ENCODE peak calls at places on chromosomes 11 and 22, in seven cellular contexts. E, X, K, G, P, A and D are unnamed samples.

GRCh38 chr22:42328130-42328821 is 57.8 kb upstream of the TCF20 start:
- DNase-seq in A (no peak), X (no peak), P (no peak), E (no peak), G (no peak), K (no peak), D (no peak)

GRCh38 chr22:26555478-26555877 is 34.5 kb downstream of the TPST2 start:
- DNase-seq in X (no peak), K (no peak), E (no peak), A (no peak), P (no peak), G (no peak), D (no peak)

GRCh38 chr22:31210830-31211503 is 1.1 kb upstream of the LIMK2 start:
- DNase-seq in P (no peak), X (no peak), K (no peak), G (no peak), A (no peak), E (no peak), D (peak)

GRCh38 chr11:78932757-78933156 is 358.1 kb upstream of the NARS2 start:
- DNase-seq in K (no peak), X (no peak), P (no peak), A (no peak), G (no peak), E (no peak), D (no peak)

GRCh38 chr11:73017024-73017751 is 124.9 kb downstream of the FCHSD2 start:
- DNase-seq in A (no peak), E (no peak), X (no peak), G (no peak), K (no peak), P (no peak), D (no peak)

GRCh38 chr11:105236631-105237030 is 97.1 kb upstream of the CARD18 start:
- DNase-seq in E (no peak), A (peak), G (no peak), X (no peak), P (peak), K (no peak), D (no peak)

GRCh38 chr22:19400881-19401280 is 30.7 kb downstream of the HIRA start:
- DNase-seq in P (no peak), A (no peak), X (no peak), K (no peak), E (no peak), G (no peak), D (no peak)

GRCh38 chr11:4947505-4947904 is at the start of gene OR51A4:
- DNase-seq in A (no peak), X (no peak), G (no peak), E (no peak), P (no peak), K (no peak), D (no peak)

GRCh38 chr11:2114430-2115241 is 24.6 kb downstream of the IGF2 start:
- DNase-seq in A (no peak), X (no peak), K (no peak), E (no peak), G (no peak), P (no peak), D (no peak)

GRCh38 chr11:105130189-105130813 is 9.3 kb downstream of the CARD18 start:
- DNase-seq in P (no peak), G (no peak), X (no peak), A (no peak), E (no peak), K (no peak), D (no peak)

GRCh38 chr11:72524711-72525110 is 90.4 kb upstream of the CLPB start:
- DNase-seq in A (no peak), P (no peak), K (no peak), X (peak), E (no peak), G (no peak), D (no peak)

GRCh38 chr22:41382098-41382578 is 396 bp downstream of the TEF start:
- DNase-seq in P (no peak), A (peak), G (peak), X (no peak), K (peak), E (peak), D (peak)

GRCh38 chr11:76628408-76628947 is 42.1 kb downstream of the LRRC32 start:
- DNase-seq in X (no peak), P (no peak), G (no peak), K (peak), A (no peak), E (no peak), D (no peak)

GRCh38 chr22:48897638-48897954 is 930.1 kb downstream of the BRD1 start:
- DNase-seq in G (no peak), A (no peak), P (no peak), K (peak), E (no peak), X (no peak), D (no peak)

GRCh38 chr11:134537296-134537695 is 125.3 kb upstream of the B3GAT1 start:
- DNase-seq in E (no peak), P (no peak), G (no peak), X (no peak), A (no peak), K (no peak), D (no peak)

GRCh38 chr11:93497575-93497974 is 45.6 kb downstream of the SMCO4 start:
- DNase-seq in K (no peak), G (no peak), E (no peak), P (no peak), A (no peak), X (no peak), D (no peak)

GRCh38 chr11:69650081-69650831 is 9.3 kb downstream of the CCND1 start:
- DNase-seq in P (no peak), X (no peak), G (no peak), A (no peak), E (no peak), K (peak), D (no peak)

GRCh38 chr22:47151490-47151889 is 389.0 kb downstream of the TBC1D22A start:
- DNase-seq in E (no peak), P (no peak), X (no peak), K (no peak), A (no peak), G (no peak), D (no peak)

GRCh38 chr11:69950120-69950519 is 128.0 kb upstream of the ANO1 start:
- DNase-seq in P (no peak), G (peak), A (peak), X (no peak), K (peak), E (peak), D (peak)

GRCh38 chr11:62501432-62501891 is 45.1 kb downstream of the AHNAK start:
- DNase-seq in P (no peak), E (no peak), X (no peak), G (no peak), K (no peak), A (peak), D (no peak)

GRCh38 chr11:133064152-133064877 is 468.0 kb downstream of the OPCML start:
- DNase-seq in E (no peak), K (peak), A (peak), P (peak), G (peak), X (peak), D (peak)

GRCh38 chr11:422249-422656 is 7.5 kb upstream of the SIGIRR start:
- DNase-seq in K (no peak), P (no peak), E (no peak), G (peak), A (no peak), X (no peak), D (no peak)

GRCh38 chr11:9527481-9528140 is 45.9 kb upstream of the WEE1 start:
- DNase-seq in P (peak), A (peak), G (no peak), X (peak), E (no peak), K (no peak), D (no peak)

GRCh38 chr22:35812600-35812999 is 94.9 kb downstream of the APOL5 start:
- DNase-seq in P (no peak), E (no peak), G (no peak), K (no peak), A (no peak), X (no peak), D (no peak)

GRCh38 chr22:30080805-30081204 is 541 bp downstream of the HORMAD2 start:
- DNase-seq in K (no peak), X (no peak), A (no peak), P (no peak), G (no peak), E (no peak), D (no peak)

GRCh38 chr11:75896843-75897419 is 81.9 kb downstream of the UVRAG start:
- DNase-seq in E (no peak), X (peak), K (no peak), G (peak), P (peak), A (peak), D (no peak)

GRCh38 chr11:102539567-102539966 is 9.0 kb upstream of the MMP7 start:
- DNase-seq in A (no peak), X (no peak), P (no peak), G (no peak), E (no peak), K (no peak), D (no peak)

GRCh38 chr11:15893080-15893492 is 463.3 kb downstream of the SOX6 start:
- DNase-seq in G (no peak), P (peak), K (no peak), X (no peak), A (peak), E (no peak), D (no peak)

GRCh38 chr11:119284344-119285157 is 32.4 kb downstream of the MCAM start:
- DNase-seq in A (peak), P (no peak), E (peak), K (no peak), X (peak), G (no peak), D (no peak)
- TF ChIP-seq CTCF in A (peak), P (peak), E (peak), K (no peak), X (peak), G (peak), D (no peak)

DNA sequence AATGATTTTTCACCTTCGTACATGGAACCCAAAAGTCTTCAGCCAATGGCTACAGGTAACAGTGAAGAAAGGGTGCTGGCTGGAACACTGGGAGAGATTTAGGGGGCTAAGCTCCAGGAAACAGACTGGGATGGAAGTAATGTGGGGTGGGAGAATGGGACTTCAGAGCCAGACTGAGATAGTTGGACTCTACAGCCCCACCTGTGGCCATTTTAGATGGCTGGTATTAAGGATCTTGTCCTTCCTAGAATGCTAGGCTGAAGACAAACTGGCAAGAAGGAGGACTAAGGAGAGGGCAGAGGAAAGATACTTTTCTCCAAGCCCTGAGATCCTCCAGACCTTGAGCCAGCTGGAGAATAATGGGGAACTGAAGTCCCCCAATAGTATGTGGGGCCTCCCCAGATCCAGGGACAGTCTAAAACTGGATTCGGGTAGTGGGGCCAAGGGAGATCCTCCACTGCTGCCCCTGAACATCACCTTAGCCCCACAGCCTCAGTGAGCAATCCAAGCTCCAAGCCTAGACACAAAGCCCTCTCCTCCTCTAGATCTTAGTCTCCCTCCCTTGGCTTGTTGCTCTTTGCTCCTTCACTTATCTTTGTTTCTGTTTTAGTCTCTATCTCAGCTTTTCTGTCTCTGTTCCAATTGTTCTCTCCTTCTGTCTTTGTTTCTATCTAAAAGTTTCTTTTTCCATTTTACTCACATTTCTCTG is 16.1 kb upstream of the RRAS2 start:
- DNase-seq in E (no peak), A (no peak), K (no peak), P (no peak), G (no peak), X (no peak), D (no peak)
- TF ChIP-seq CTCF in E (peak), A (peak), K (no peak), P (no peak), G (peak), X (peak), D (peak)

DNA sequence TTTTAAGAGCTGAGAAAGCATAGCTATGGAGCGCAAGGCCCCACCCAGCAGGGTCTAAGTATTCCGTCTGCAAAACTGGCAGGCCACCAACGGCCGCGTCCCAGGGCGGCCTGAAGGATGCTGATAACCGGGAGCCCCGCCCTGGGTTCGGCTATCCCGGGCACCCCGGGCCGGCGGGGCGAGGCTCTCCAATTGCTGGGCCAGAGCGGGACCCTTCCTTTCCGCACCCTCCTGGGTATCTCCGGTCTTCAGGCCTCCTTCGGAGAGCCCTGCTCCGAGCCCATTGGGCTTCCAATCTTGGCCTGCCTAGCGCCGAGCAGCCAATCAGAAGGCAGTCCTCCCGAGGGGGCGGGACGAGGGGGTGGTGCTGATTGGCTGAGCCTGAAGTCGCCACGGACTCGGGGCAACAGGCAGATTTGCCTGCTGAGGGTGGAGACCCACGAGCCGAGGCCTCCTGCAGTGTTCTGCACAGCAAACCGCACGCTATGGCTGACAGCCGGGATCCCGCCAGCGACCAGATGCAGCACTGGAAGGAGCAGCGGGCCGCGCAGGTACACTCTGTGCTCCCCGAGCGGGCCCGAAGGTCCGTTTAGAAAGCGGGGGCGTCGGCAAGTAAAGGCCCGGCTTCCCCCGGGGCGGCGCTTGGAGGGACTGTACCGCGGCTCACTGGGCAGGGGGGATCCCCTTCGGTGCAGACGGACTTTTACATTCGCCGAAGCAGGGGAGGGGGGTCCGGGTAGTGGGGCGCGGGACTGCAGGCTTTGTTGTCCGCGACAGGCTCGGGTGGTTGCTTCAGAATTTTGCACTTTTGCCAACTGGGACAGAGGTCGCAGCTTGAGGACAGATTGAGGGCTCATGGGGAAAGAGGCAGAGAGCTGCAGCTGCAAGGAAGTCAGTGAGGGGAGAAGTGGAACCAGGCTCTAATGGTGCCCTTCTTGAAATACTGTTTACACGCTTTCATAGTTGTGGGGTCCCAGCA is at the start of gene CAT:
- DNase-seq in K (peak), E (peak), X (peak), P (peak), G (peak), A (peak), D (peak)
- TF ChIP-seq CTCF in K (no peak), E (no peak), X (no peak), P (no peak), G (no peak), A (no peak), D (no peak)

DNA sequence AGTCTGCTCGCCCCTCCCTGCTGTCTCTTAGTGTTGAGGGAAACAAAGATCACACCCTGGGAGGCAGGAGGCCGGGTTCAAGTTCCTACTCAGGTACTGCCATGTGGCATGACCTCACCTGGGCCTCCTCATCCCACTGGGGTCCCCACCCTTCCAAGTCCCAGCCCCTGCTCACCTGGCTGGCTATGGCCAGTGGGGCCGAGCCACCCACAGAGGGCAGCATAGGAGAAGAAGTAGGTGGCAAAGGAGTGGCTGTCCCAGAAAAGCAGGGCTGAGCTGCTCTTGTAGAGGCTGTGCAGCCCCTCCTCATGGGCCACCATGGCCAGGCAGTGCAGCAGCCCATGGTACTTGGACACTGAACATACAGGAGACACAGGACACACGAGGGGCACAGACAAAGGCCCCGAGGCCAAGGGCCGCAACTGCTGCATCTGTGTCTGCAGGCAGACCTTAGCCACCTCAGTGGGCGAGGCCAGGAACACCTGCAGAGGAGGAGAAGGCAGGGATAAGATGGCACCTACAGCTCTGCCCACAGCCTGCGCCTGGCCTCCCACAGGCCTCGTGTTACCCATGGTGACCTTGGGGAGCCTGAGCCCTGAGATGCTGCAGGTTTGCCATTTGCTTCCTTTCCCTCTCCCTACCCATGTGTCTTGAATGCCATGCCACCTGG is 50.6 kb upstream of the MPEG1 start:
- DNase-seq in X (no peak), G (no peak), P (no peak), E (no peak), A (no peak), K (peak), D (peak)
- TF ChIP-seq CTCF in X (no peak), G (peak), P (no peak), E (peak), A (no peak), K (peak), D (no peak)

GRCh38 chr22:38036392-38037062 is 20.7 kb upstream of the PICK1 start:
- DNase-seq in E (no peak), P (no peak), X (no peak), K (no peak), A (no peak), G (no peak), D (no peak)

GRCh38 chr22:38038426-38038825 is 18.8 kb upstream of the PICK1 start:
- DNase-seq in X (no peak), A (no peak), G (no peak), E (no peak), K (no peak), P (no peak), D (no peak)

GRCh38 chr22:38040953-38041759 is 16.0 kb upstream of the PICK1 start:
- DNase-seq in K (no peak), X (no peak), E (no peak), P (no peak), G (no peak), A (no peak), D (no peak)

GRCh38 chr22:38041760-38042584 is 15.2 kb upstream of the PICK1 start:
- DNase-seq in X (no peak), P (no peak), G (no peak), A (no peak), K (no peak), E (no peak), D (no peak)

GRCh38 chr22:38038890-38039812 is 18.1 kb upstream of the PICK1 start:
- DNase-seq in G (no peak), A (no peak), E (no peak), K (no peak), P (no peak), X (no peak), D (no peak)
- TF ChIP-seq CTCF in G (no peak), A (no peak), E (no peak), K (no peak), P (no peak), X (no peak), D (no peak)

DNA sequence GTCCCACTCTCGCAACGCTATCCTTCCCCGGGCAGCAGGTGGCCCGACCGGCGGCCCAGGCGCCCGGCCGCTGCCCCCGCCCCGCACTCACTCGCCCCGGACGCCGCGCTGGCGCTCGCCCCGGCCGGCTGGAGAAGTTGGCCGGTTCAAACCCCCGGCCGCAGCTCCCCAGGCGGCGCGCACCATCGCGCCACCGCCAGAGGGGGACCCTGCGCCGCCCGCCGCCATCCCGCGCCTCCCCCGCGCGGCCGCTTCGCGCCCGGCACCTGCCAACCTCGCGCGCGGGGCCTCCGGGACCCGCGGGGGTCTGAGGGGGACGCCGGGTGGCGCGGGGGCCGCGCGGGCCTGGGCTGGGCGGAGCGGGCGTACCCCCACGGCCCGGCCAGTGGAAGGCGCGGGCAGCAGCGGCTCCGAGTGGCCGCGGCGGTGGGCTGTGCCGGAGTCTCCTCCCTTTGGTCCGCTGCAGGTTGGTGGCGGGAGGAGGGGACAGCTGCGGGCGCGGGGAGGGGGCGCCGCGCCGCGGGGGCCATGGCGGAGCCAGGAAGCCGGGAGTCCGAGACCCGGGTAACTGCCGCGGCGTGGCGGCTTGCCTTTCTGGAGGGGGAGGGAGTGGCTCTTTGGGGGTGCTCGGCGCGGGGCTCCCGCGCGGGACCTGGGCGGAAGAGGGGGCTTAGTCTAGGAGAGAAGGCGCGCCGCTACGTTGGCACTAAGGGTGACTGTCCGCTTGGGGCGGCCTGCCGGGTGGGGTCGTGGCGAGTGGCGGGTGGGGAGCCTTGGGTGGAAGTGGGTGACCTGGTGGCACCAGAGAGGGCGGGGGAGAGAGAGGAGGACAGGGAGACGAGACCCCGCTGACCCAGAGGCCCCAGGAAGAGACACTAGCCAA is at the start of the genes MPST and TST:
- DNase-seq in G (peak), E (peak), X (peak), P (no peak), A (peak), K (peak), D (peak)
- TF ChIP-seq CTCF in G (no peak), E (no peak), X (no peak), P (no peak), A (no peak), K (peak), D (no peak)